ENCODE peak calls at places on chromosomes 16 and 17, in five cellular contexts. P is fibroblast of lung, Q is cardiac muscle cell, L is fibroblast of mammary gland, M is psoas muscle. A is an unnamed sample.
A peak's percentile ranks its signal among the peaks of the same experiment; 100 is the strongest.

GRCh38 chr16:50683689-50684374 is 2.7 kb upstream of the SNX20 start:
- DNase-seq in Q (no peak), P (no peak), L (no peak), M (no peak), A (no peak)

GRCh38 chr16:77157773-77158172 is 33.2 kb upstream of the MON1B start:
- DNase-seq in M (no peak), L (peak; percentile 14), P (no peak), Q (no peak), A (no peak)

GRCh38 chr17:8005951-8006730 is 3.7 kb downstream of the GUCY2D start:
- DNase-seq in Q (no peak), L (no peak), M (no peak), P (no peak), A (no peak)

GRCh38 chr16:54284319-54284930 is 2.2 kb downstream of the IRX3 start:
- DNase-seq in L (no peak), P (no peak), M (peak; percentile 64), Q (peak; percentile 34), A (no peak)

GRCh38 chr16:22969567-22969966 is 155.6 kb downstream of the HS3ST2 start:
- DNase-seq in M (no peak), Q (no peak), L (no peak), P (no peak), A (no peak)

GRCh38 chr16:86277236-86277635 is 233.1 kb upstream of the FOXF1 start:
- DNase-seq in P (no peak), L (no peak), Q (no peak), M (no peak), A (no peak)

GRCh38 chr17:185445-186138 is 4.1 kb upstream of the DOC2B start:
- DNase-seq in Q (no peak), M (peak; percentile 31), P (no peak), L (no peak), A (no peak)

GRCh38 chr17:57608369-57609124 is 136.6 kb downstream of the CCDC182 start:
- DNase-seq in P (no peak), L (no peak), M (no peak), Q (no peak), A (no peak)

GRCh38 chr17:8586766-8587165 is 43.8 kb downstream of the MYH10 start:
- DNase-seq in M (no peak), L (no peak), Q (no peak), P (no peak), A (no peak)

GRCh38 chr17:19318611-19319010 is 43.9 kb downstream of the B9D1 start:
- DNase-seq in Q (no peak), P (no peak), M (no peak), L (no peak), A (no peak)

GRCh38 chr16:88922114-88922825 is 54.7 kb downstream of the CBFA2T3 start:
- DNase-seq in Q (no peak), M (peak; percentile 88), P (peak; percentile 71), L (peak; percentile 55), A (no peak)

GRCh38 chr17:63834431-63835166 is 7.1 kb upstream of the FTSJ3 start:
- DNase-seq in P (peak; percentile 80), M (peak; percentile 78), Q (peak; percentile 83), L (peak; percentile 87), A (peak; percentile 59)

GRCh38 chr16:86732621-86733297 is 154.4 kb downstream of the FOXL1 start:
- DNase-seq in M (peak; percentile 16), Q (peak; percentile 40), L (peak; percentile 46), P (peak; percentile 39), A (no peak)

GRCh38 chr17:75845058-75845711 is 981 bp upstream of the UNC13D start:
- DNase-seq in P (peak; percentile 52), L (peak; percentile 61), M (peak; percentile 97), Q (peak; percentile 84), A (no peak)

GRCh38 chr17:4999429-5000093 is 1.8 kb downstream of the KIF1C start:
- DNase-seq in P (no peak), M (no peak), Q (no peak), L (no peak), A (no peak)

GRCh38 chr17:2980904-2981246 is 82.5 kb downstream of the OR1D5 start:
- DNase-seq in L (no peak), Q (no peak), P (no peak), M (no peak), A (no peak)

GRCh38 chr16:87319011-87319410 is 1.8 kb upstream of the C16orf95 start:
- DNase-seq in M (no peak), L (no peak), P (no peak), Q (no peak), A (no peak)

GRCh38 chr16:30066882-30067583 is 1.5 kb downstream of the ALDOA start:
- DNase-seq in Q (no peak), L (no peak), M (peak; percentile 89), P (no peak), A (no peak)

GRCh38 chr17:70624208-70624607 is 454.9 kb downstream of the KCNJ2 start:
- DNase-seq in P (no peak), Q (no peak), M (no peak), L (no peak), A (no peak)

GRCh38 chr17:70629902-70630301 is 460.6 kb downstream of the KCNJ2 start:
- DNase-seq in L (peak; percentile 4), P (peak; percentile 55), M (no peak), Q (no peak), A (no peak)
- TF ChIP-seq CTCF in L (no peak), P (peak; percentile 11), M (peak; percentile 36), Q (peak; percentile 21), A (peak; percentile 12)

GRCh38 chr17:50271173-50271750 is 3.0 kb upstream of the TMEM92 start:
- DNase-seq in M (no peak), Q (no peak), P (peak; percentile 30), L (peak; percentile 53), A (no peak)

GRCh38 chr17:50272246-50272645 is 2.0 kb upstream of the TMEM92 start:
- DNase-seq in P (no peak), M (no peak), Q (no peak), L (no peak), A (no peak)

GRCh38 chr17:50274142-50274944 is at the start of gene TMEM92:
- DNase-seq in M (no peak), P (no peak), L (peak; percentile 17), Q (peak; percentile 88), A (no peak)

GRCh38 chr17:50273654-50274040 is 619 bp upstream of the TMEM92 start:
- DNase-seq in Q (no peak), P (no peak), L (no peak), M (no peak), A (no peak)

DNA sequence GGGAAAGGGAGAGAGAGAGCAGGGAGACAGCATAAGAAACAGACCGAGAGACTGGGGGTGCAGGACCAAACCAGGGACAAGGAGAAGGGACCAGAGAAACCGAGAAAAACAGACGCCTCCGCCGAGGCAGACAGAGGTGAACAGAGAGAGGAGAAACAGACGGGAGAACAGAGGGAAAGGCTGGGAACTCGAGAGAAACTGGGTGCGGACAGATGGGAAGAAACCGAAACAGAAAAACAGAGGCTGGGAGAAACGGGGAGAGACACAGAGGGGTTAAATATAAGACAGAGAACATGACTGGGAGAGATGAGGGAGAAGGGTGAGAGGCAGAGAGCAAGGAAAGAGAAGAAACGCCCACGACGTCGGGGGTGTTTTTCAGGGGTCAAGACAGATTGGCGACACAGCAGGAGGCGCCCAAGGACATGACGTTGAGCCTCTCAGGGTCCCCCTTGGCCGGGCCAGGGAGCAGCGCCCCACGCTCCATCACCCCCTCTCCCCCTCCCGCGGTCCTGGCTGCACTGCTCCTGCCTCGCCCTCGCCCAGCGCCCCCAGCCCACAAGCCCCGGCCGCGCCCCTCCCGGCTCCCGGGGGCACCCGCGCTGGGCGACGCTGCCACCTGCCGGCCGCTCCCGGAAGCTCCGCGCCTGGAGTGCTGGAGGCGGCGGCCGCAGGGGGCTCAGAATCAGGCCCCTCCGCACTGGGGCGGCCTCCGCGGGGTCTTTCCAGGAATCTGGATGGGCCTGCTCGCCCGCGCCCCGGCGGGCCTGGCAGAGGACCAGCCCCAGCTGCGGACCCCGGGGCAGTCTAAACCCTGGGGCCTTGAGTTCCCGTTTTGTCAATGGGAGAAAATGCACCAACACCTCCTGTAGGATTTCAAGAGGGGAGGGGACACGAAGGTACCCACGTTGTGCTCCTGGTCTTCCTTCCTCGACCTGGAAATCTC is 1.3 kb upstream of the TMEM92 start:
- DNase-seq in L (peak; percentile 67), P (peak; percentile 60), M (peak; percentile 75), Q (peak; percentile 78), A (no peak)
- TF ChIP-seq CTCF in L (no peak), P (peak; percentile 65), M (peak; percentile 91), Q (peak; percentile 57), A (peak; percentile 46)

GRCh38 chr16:7313170-7313569 is 19.5 kb upstream of the RBFOX1 start:
- DNase-seq in L (no peak), M (no peak), Q (peak; percentile 57), P (no peak), A (no peak)
- TF ChIP-seq CTCF in L (peak; percentile 13), M (peak; percentile 48), Q (no peak), P (no peak), A (peak; percentile 15)

GRCh38 chr16:31377210-31377903 is 15.8 kb upstream of the ITGAD start:
- DNase-seq in M (peak; percentile 28), L (no peak), P (no peak), Q (no peak), A (no peak)

GRCh38 chr16:31386157-31386984 is 6.8 kb upstream of the ITGAD start:
- DNase-seq in L (peak; percentile 82), Q (peak; percentile 13), M (no peak), P (no peak), A (peak; percentile 11)

GRCh38 chr16:31380201-31380600 is 12.9 kb upstream of the ITGAD start:
- DNase-seq in M (peak; percentile 32), Q (no peak), L (no peak), P (no peak), A (no peak)

GRCh38 chr16:31385680-31386079 is 7.5 kb upstream of the ITGAD start:
- DNase-seq in M (no peak), P (no peak), Q (no peak), L (no peak), A (no peak)

GRCh38 chr16:31382485-31383161 is 10.5 kb upstream of the ITGAD start:
- DNase-seq in P (peak; percentile 36), L (peak; percentile 45), M (peak; percentile 81), Q (peak; percentile 79), A (peak; percentile 5)
- TF ChIP-seq CTCF in P (peak; percentile 68), L (peak; percentile 69), M (peak; percentile 72), Q (peak; percentile 89), A (peak; percentile 79)

DNA sequence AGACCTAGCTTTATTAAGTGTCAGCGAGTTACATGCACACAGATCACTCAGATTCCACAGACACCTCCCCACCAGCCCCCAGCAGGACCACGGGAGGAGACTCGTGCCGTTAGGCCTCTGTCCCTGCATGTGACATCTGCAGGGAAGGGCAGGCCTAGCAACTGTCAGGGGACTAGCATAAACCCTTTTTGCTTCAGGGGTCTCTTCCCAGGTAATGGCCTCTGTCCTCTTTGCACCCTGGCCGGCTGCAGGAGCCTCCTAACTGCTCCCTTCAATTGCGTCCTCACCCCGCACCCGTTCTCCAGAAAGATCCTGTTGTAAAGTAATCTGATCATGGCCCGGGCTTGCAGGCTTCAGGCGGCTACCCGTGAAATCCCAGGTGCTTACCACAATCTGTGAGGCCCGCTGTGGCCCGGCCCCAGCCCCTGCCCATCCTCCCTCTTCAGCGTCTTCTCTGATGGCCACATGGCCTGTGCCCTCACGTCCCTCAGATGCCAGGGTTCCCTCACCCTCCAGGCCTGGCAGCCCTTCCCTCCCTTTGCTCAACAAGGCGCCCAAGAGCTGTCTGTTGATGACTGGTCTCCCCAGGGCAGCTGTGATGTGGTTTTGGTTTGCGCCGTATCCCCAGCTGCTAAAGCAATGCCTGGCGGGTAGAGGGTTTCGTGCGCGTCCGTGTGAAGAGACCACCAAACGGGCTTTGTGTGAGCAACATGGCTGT is 34.9 kb downstream of the PMM2 start:
- DNase-seq in L (no peak), M (no peak), P (no peak), Q (no peak), A (no peak)
- TF ChIP-seq CTCF in L (no peak), M (no peak), P (no peak), Q (no peak), A (no peak)

GRCh38 chr16:64950262-64950661 is 171.6 kb downstream of the CDH11 start:
- DNase-seq in M (no peak), P (no peak), L (no peak), Q (no peak), A (no peak)
- TF ChIP-seq CTCF in M (no peak), P (no peak), L (peak; percentile 30), Q (peak; percentile 20), A (peak; percentile 38)